ENCODE peak calls at places on chromosomes 4 and X, in six cellular contexts. I is stomach, Y is K562, B is GM12878, N is GM23338, C is HCT116. M is an unnamed sample.

GRCh38 chrX:103554687-103555417 is 30.5 kb upstream of the TCEAL4 start:
- DNase-seq in C (no peak), I (peak; percentile 56), N (peak; percentile 84), Y (peak; percentile 78), B (no peak), M (peak; percentile 24)

GRCh38 chr4:6909970-6910339 is 329 bp downstream of the TBC1D14 start:
- DNase-seq in N (peak; percentile 47), I (no peak), B (no peak), Y (peak; percentile 54), C (no peak), M (peak; percentile 58)

GRCh38 chr4:102318526-102318925 is 26.8 kb downstream of the SLC39A8 start:
- DNase-seq in N (no peak), C (no peak), B (no peak), I (no peak), Y (no peak), M (no peak)

GRCh38 chr4:79253168-79253567 is 72.7 kb downstream of the NAA11 start:
- DNase-seq in I (no peak), C (no peak), N (no peak), Y (no peak), B (no peak), M (no peak)

GRCh38 chr4:1522606-1523005 is 116.4 kb upstream of the NKX1-1 start:
- DNase-seq in N (no peak), I (no peak), C (no peak), Y (no peak), B (no peak), M (no peak)

GRCh38 chr4:176437756-176438155 is 118.0 kb downstream of the SPCS3 start:
- DNase-seq in C (no peak), I (no peak), B (no peak), Y (no peak), N (no peak), M (no peak)

GRCh38 chr4:137609693-137610450 is 77.6 kb upstream of the PCDH18 start:
- DNase-seq in I (no peak), N (peak; percentile 34), Y (no peak), C (no peak), B (no peak), M (no peak)

GRCh38 chr4:151184523-151185458 is 85.4 kb downstream of the RPS3A start:
- DNase-seq in N (no peak), I (no peak), C (peak; percentile 44), Y (no peak), B (no peak), M (no peak)

GRCh38 chr4:173494013-173494970 is 35.7 kb downstream of the HAND2 start:
- DNase-seq in N (peak; percentile 96), Y (peak; percentile 71), I (peak; percentile 65), C (peak; percentile 72), B (peak; percentile 27), M (no peak)

DNA sequence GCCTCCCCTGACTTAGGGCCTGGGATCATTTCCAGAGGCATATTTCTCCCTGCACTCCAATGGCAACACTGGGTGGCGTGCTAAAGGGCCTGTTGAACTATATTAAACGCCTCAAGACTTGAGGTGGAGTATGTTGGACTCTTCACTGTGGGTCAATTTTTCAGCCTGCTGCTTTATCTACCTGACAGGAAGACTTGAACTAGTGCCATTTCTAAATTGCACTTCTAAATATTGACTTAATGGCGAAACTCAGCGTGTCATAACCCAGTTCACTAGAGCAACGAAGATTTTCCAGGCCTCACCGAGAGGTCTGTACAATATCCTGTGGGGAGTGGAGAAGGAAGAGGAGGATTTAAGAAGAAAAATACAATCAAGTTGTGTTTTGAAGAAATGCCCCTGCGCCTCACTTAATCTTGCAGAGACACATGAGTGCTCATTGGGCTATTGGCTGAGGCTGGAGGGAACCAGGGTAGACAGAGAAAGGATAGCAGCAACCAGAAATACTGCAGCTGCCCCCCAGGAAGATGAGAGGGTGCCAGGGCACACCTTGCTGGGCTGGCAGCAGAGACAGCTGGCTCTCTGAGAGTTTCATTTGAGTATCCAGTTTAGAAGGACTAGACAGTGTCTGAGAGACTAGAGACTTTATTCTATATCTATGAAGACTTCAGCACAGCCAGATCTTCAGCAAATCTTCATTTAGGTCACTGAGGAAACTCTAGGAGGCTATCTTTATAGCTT is 67.4 kb downstream of the ENPP6 start:
- DNase-seq in B (no peak), N (no peak), C (no peak), I (peak; percentile 41), Y (no peak), M (no peak)
- TF ChIP-seq POLR2AphosphoS5 in B (no peak), N (no peak), C (no peak), I (peak; percentile 66), Y (no peak), M (no peak)

GRCh38 chrX:13088155-13088485 is 43.7 kb upstream of the FAM9C start:
- DNase-seq in I (no peak), N (no peak), C (no peak), B (no peak), Y (no peak), M (no peak)
- TF ChIP-seq POLR2AphosphoS5 in I (no peak), N (no peak), C (no peak), B (peak; percentile 72), Y (no peak), M (peak; percentile 44)

GRCh38 chr4:105346869-105347268 is 127.0 kb downstream of the PPA2 start:
- DNase-seq in I (no peak), Y (no peak), B (no peak), N (no peak), C (no peak), M (no peak)
- TF ChIP-seq POLR2AphosphoS5 in I (no peak), Y (no peak), B (no peak), N (no peak), C (no peak), M (no peak)

GRCh38 chrX:101550362-101550761 is at the start of gene ARMCX1:
- DNase-seq in I (peak; percentile 49), C (no peak), N (peak; percentile 65), B (no peak), Y (peak; percentile 14), M (peak; percentile 37)
- TF ChIP-seq POLR2AphosphoS5 in I (peak; percentile 47), C (no peak), N (peak; percentile 57), B (no peak), Y (no peak), M (no peak)

DNA sequence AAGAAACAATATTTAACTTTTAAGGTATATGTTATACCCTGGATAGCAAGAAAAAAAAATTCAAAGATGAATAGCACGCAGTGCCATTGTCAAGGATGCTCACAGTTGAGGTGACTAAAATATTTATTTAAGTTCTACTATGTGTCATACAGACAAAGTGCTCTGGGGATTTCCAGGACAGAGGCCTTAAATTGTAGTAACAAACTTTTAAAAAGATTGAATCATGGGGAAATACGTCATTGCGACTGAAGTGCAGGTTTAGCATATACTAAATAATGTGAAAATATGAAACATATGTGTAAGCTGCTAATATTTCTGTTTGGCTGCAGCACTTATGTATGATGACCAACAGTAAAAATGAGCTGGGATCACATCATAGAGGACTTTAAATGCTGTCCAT is 748.0 kb upstream of the PCDH7 start:
- DNase-seq in N (no peak), B (no peak), Y (no peak), C (no peak), I (no peak), M (no peak)
- TF ChIP-seq POLR2AphosphoS5 in N (no peak), B (no peak), Y (no peak), C (no peak), I (no peak), M (no peak)

GRCh38 chr4:73828945-73829344 is 7.5 kb upstream of the CXCL6 start:
- DNase-seq in C (no peak), N (no peak), Y (no peak), B (no peak), I (no peak), M (no peak)
- TF ChIP-seq POLR2AphosphoS5 in C (no peak), N (no peak), Y (no peak), B (no peak), I (no peak), M (no peak)

GRCh38 chr4:155441475-155441874 is 64.7 kb upstream of the MAP9 start:
- DNase-seq in Y (no peak), B (no peak), N (no peak), I (no peak), C (no peak), M (no peak)

GRCh38 chr4:155442267-155443105 is 65.7 kb upstream of the MAP9 start:
- DNase-seq in C (peak; percentile 49), Y (peak; percentile 47), I (peak; percentile 78), N (peak; percentile 79), B (no peak), M (no peak)

GRCh38 chr4:155444695-155445094 is 67.9 kb upstream of the MAP9 start:
- DNase-seq in C (no peak), Y (no peak), B (no peak), I (no peak), N (no peak), M (no peak)

DNA sequence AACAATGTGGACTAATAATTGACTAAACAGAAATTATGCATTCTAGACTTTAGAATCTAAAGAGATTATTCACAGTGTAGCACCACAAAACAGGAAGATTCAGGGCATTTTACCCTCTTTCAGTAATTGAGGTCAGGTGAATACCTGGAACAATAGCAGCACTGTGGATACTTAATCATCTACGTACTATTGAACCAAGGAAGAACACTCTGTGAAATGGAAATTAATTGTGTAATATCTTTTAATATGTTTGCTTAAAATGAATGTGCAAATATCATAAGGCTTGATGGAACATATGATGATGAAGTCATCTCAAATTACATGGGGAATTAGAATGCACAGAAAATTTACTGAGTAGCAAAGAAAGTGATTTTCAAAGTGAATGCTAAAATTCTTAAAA is 68.5 kb upstream of the MAP9 start:
- DNase-seq in C (no peak), Y (no peak), B (no peak), N (no peak), I (no peak), M (no peak)
- TF ChIP-seq POLR2AphosphoS5 in C (no peak), Y (no peak), B (no peak), N (no peak), I (no peak), M (no peak)